ENCODE peak calls at places on chromosomes 13 and 19, in seven cellular contexts. One of them, this sample, is unnamed.

GRCh38 chr19:49538643-49539042 is 10.8 kb downstream of the RCN3 start:
- DNase-seq in A549: no peak
- DNase-seq in thoracic aorta: no peak
- DNase-seq in mammary epithelial cell: no peak
- DNase-seq in foreskin fibroblast: no peak
- DNase-seq in brain microvascular endothelial cell: no peak
- DNase-seq in fibroblast of the aortic adventitia: no peak
- DNase-seq in this sample: no peak

GRCh38 chr13:41645313-41645712 is 188.0 kb downstream of the RGCC start:
- DNase-seq in A549: peak
- DNase-seq in thoracic aorta: no peak
- DNase-seq in mammary epithelial cell: peak
- DNase-seq in foreskin fibroblast: peak
- DNase-seq in brain microvascular endothelial cell: peak
- DNase-seq in fibroblast of the aortic adventitia: peak
- DNase-seq in this sample: peak

GRCh38 chr19:4878491-4878968 is 11.1 kb upstream of the PLIN3 start:
- DNase-seq in A549: no peak
- DNase-seq in thoracic aorta: no peak
- DNase-seq in mammary epithelial cell: no peak
- DNase-seq in foreskin fibroblast: no peak
- DNase-seq in brain microvascular endothelial cell: no peak
- DNase-seq in fibroblast of the aortic adventitia: no peak
- DNase-seq in this sample: no peak

GRCh38 chr19:19433666-19434213 is 28.3 kb downstream of the GATAD2A start:
- DNase-seq in A549: no peak
- DNase-seq in thoracic aorta: no peak
- DNase-seq in mammary epithelial cell: no peak
- DNase-seq in foreskin fibroblast: no peak
- DNase-seq in brain microvascular endothelial cell: no peak
- DNase-seq in fibroblast of the aortic adventitia: no peak
- DNase-seq in this sample: no peak

GRCh38 chr13:44117351-44117750 is 237.6 kb downstream of the LACC1 start:
- DNase-seq in A549: no peak
- DNase-seq in thoracic aorta: no peak
- DNase-seq in mammary epithelial cell: no peak
- DNase-seq in foreskin fibroblast: peak
- DNase-seq in brain microvascular endothelial cell: no peak
- DNase-seq in fibroblast of the aortic adventitia: peak
- DNase-seq in this sample: no peak

GRCh38 chr19:13861714-13862531 is 15.0 kb upstream of the NANOS3 start:
- DNase-seq in A549: peak
- DNase-seq in thoracic aorta: peak
- DNase-seq in mammary epithelial cell: peak
- DNase-seq in foreskin fibroblast: peak
- DNase-seq in brain microvascular endothelial cell: peak
- DNase-seq in fibroblast of the aortic adventitia: peak
- DNase-seq in this sample: peak

GRCh38 chr19:33734913-33735312 is 61.8 kb upstream of the KCTD15 start:
- DNase-seq in A549: no peak
- DNase-seq in thoracic aorta: no peak
- DNase-seq in mammary epithelial cell: no peak
- DNase-seq in foreskin fibroblast: no peak
- DNase-seq in brain microvascular endothelial cell: no peak
- DNase-seq in fibroblast of the aortic adventitia: no peak
- DNase-seq in this sample: no peak

GRCh38 chr19:782195-783043 is 14.8 kb upstream of the PTBP1 start:
- DNase-seq in A549: peak
- DNase-seq in thoracic aorta: no peak
- DNase-seq in mammary epithelial cell: no peak
- DNase-seq in foreskin fibroblast: no peak
- DNase-seq in brain microvascular endothelial cell: no peak
- DNase-seq in fibroblast of the aortic adventitia: peak
- DNase-seq in this sample: peak

GRCh38 chr13:36706755-36707154 is 32.9 kb downstream of the SERTM1 start:
- DNase-seq in A549: no peak
- DNase-seq in thoracic aorta: no peak
- DNase-seq in mammary epithelial cell: no peak
- DNase-seq in foreskin fibroblast: peak
- DNase-seq in brain microvascular endothelial cell: peak
- DNase-seq in fibroblast of the aortic adventitia: peak
- DNase-seq in this sample: peak

GRCh38 chr13:112843392-112844250 is 125.4 kb upstream of the MCF2L start:
- DNase-seq in A549: no peak
- DNase-seq in thoracic aorta: no peak
- DNase-seq in mammary epithelial cell: no peak
- DNase-seq in foreskin fibroblast: no peak
- DNase-seq in brain microvascular endothelial cell: no peak
- DNase-seq in fibroblast of the aortic adventitia: no peak
- DNase-seq in this sample: no peak

GRCh38 chr13:79541426-79542049 is 60.6 kb downstream of the NDFIP2 start:
- DNase-seq in A549: peak
- DNase-seq in thoracic aorta: no peak
- DNase-seq in mammary epithelial cell: peak
- DNase-seq in foreskin fibroblast: peak
- DNase-seq in brain microvascular endothelial cell: peak
- DNase-seq in fibroblast of the aortic adventitia: peak
- DNase-seq in this sample: no peak

GRCh38 chr19:40239415-40240226 is 13.1 kb upstream of the CCNP start:
- DNase-seq in A549: no peak
- DNase-seq in thoracic aorta: no peak
- DNase-seq in mammary epithelial cell: no peak
- DNase-seq in foreskin fibroblast: no peak
- DNase-seq in brain microvascular endothelial cell: no peak
- DNase-seq in fibroblast of the aortic adventitia: no peak
- DNase-seq in this sample: no peak

GRCh38 chr19:813359-814107 is 8.2 kb downstream of the PLPPR3 start:
- DNase-seq in A549: no peak
- DNase-seq in thoracic aorta: no peak
- DNase-seq in mammary epithelial cell: no peak
- DNase-seq in foreskin fibroblast: no peak
- DNase-seq in brain microvascular endothelial cell: no peak
- DNase-seq in fibroblast of the aortic adventitia: no peak
- DNase-seq in this sample: no peak

GRCh38 chr19:57829316-57829715 is 783 bp upstream of the ZNF587B start:
- DNase-seq in A549: no peak
- DNase-seq in thoracic aorta: no peak
- DNase-seq in mammary epithelial cell: no peak
- DNase-seq in foreskin fibroblast: no peak
- DNase-seq in brain microvascular endothelial cell: peak
- DNase-seq in fibroblast of the aortic adventitia: peak
- DNase-seq in this sample: no peak

GRCh38 chr19:57825501-57825900 is 4.6 kb upstream of the ZNF587B start:
- DNase-seq in A549: no peak
- DNase-seq in thoracic aorta: no peak
- DNase-seq in mammary epithelial cell: no peak
- DNase-seq in foreskin fibroblast: no peak
- DNase-seq in brain microvascular endothelial cell: no peak
- DNase-seq in fibroblast of the aortic adventitia: no peak
- DNase-seq in this sample: no peak

DNA sequence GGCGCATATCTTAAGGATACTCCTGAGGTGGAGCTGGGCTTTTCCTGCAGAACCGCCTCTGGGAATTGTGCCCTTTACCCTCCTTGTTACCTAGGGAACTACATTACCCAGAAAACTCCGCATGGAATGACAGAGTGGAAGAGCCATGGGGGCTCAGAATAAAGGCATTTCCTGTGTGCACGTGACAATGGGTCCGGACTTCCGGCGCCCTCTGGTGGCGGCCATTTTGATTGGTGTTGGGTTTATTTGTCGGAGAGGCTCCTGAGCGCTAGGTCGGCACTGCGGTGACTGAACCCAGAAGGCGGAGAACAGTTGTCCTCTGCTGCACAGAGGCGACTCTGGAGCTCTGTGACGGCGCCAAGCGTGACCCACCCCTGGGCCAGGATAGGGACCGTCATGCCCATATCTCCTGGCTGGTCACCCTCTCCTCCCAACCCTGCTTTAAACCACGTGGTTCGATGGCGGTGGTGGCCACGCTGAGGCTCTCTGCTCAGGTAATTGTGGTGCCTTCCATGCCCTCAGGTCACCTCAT is at the start of gene ZNF587B:
- DNase-seq in A549: peak
- DNase-seq in thoracic aorta: no peak
- DNase-seq in mammary epithelial cell: peak
- DNase-seq in foreskin fibroblast: peak
- DNase-seq in brain microvascular endothelial cell: peak
- DNase-seq in fibroblast of the aortic adventitia: peak
- DNase-seq in this sample: no peak
- H3K4me3 ChIP-seq in A549: no peak
- H3K4me3 ChIP-seq in thoracic aorta: peak
- H3K4me3 ChIP-seq in mammary epithelial cell: peak
- H3K4me3 ChIP-seq in foreskin fibroblast: peak
- H3K4me3 ChIP-seq in brain microvascular endothelial cell: peak
- H3K4me3 ChIP-seq in fibroblast of the aortic adventitia: peak
- H3K4me3 ChIP-seq in this sample: peak

GRCh38 chr13:69589531-69589930 is 518.1 kb upstream of the ATXN8OS start:
- DNase-seq in A549: no peak
- DNase-seq in thoracic aorta: no peak
- DNase-seq in mammary epithelial cell: no peak
- DNase-seq in foreskin fibroblast: no peak
- DNase-seq in brain microvascular endothelial cell: no peak
- DNase-seq in fibroblast of the aortic adventitia: no peak
- DNase-seq in this sample: no peak

GRCh38 chr13:69591437-69591836 is 516.2 kb upstream of the ATXN8OS start:
- DNase-seq in A549: no peak
- DNase-seq in thoracic aorta: no peak
- DNase-seq in mammary epithelial cell: no peak
- DNase-seq in foreskin fibroblast: no peak
- DNase-seq in brain microvascular endothelial cell: no peak
- DNase-seq in fibroblast of the aortic adventitia: no peak
- DNase-seq in this sample: no peak

GRCh38 chr13:69580255-69580654 is 527.4 kb upstream of the ATXN8OS start:
- DNase-seq in A549: no peak
- DNase-seq in thoracic aorta: no peak
- DNase-seq in mammary epithelial cell: peak
- DNase-seq in foreskin fibroblast: no peak
- DNase-seq in brain microvascular endothelial cell: no peak
- DNase-seq in fibroblast of the aortic adventitia: no peak
- DNase-seq in this sample: no peak

DNA sequence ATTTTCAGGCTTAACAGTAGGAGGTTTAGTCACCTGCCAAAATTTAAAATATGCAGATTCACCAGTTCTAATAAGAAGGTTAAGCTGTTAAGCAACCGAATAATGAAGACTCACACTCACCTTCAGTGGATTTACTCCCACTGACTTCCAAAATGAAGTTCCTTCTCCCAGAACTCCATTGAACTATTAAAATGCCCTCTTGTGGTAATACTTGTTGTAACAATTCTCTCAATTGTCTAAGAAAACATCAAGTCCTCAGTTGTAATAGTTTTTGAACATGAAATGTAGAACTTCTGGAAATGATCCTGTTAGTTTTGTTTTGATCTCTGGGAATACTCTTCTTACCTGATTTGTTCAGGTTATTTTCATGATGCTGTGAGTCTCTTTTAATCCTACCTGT is 522.0 kb upstream of the ATXN8OS start:
- DNase-seq in A549: no peak
- DNase-seq in thoracic aorta: no peak
- DNase-seq in mammary epithelial cell: no peak
- DNase-seq in foreskin fibroblast: no peak
- DNase-seq in brain microvascular endothelial cell: no peak
- DNase-seq in fibroblast of the aortic adventitia: no peak
- DNase-seq in this sample: no peak
- TF ChIP-seq CTCF in A549: no peak
- TF ChIP-seq CTCF in thoracic aorta: no peak
- TF ChIP-seq CTCF in mammary epithelial cell: peak
- TF ChIP-seq CTCF in foreskin fibroblast: no peak
- TF ChIP-seq CTCF in brain microvascular endothelial cell: no peak
- TF ChIP-seq CTCF in fibroblast of the aortic adventitia: no peak
- TF ChIP-seq CTCF in this sample: no peak

DNA sequence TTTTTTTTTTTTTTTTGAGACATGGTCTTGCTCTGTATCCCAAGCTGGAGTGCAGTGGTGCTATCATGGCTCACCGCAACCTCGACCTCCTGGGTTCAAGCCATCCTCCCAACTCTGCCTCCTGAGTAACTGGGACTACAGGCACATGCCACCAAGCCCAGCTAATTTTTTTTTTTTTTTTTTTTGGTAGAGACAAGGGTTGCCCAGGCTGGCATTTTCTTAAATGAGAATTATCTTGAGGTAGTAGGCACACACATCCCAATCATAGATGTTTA is 68.5 kb upstream of the GPR183 start:
- DNase-seq in A549: no peak
- DNase-seq in thoracic aorta: no peak
- DNase-seq in mammary epithelial cell: no peak
- DNase-seq in foreskin fibroblast: no peak
- DNase-seq in brain microvascular endothelial cell: no peak
- DNase-seq in fibroblast of the aortic adventitia: no peak
- DNase-seq in this sample: no peak
- H3K4me3 ChIP-seq in A549: no peak
- H3K4me3 ChIP-seq in thoracic aorta: no peak
- H3K4me3 ChIP-seq in mammary epithelial cell: no peak
- H3K4me3 ChIP-seq in foreskin fibroblast: no peak
- H3K4me3 ChIP-seq in brain microvascular endothelial cell: no peak
- H3K4me3 ChIP-seq in fibroblast of the aortic adventitia: no peak
- H3K4me3 ChIP-seq in this sample: no peak

GRCh38 chr19:11881151-11881800 is 6.3 kb upstream of the ZNF69 start:
- DNase-seq in A549: peak
- DNase-seq in thoracic aorta: no peak
- DNase-seq in mammary epithelial cell: peak
- DNase-seq in foreskin fibroblast: peak
- DNase-seq in brain microvascular endothelial cell: peak
- DNase-seq in fibroblast of the aortic adventitia: peak
- DNase-seq in this sample: no peak
- TF ChIP-seq CTCF in A549: no peak
- TF ChIP-seq CTCF in thoracic aorta: peak
- TF ChIP-seq CTCF in mammary epithelial cell: peak
- TF ChIP-seq CTCF in foreskin fibroblast: peak
- TF ChIP-seq CTCF in brain microvascular endothelial cell: peak
- TF ChIP-seq CTCF in fibroblast of the aortic adventitia: peak
- TF ChIP-seq CTCF in this sample: peak

GRCh38 chr13:25371158-25371557 is 616 bp upstream of the ATP8A2 start:
- DNase-seq in A549: no peak
- DNase-seq in thoracic aorta: no peak
- DNase-seq in mammary epithelial cell: no peak
- DNase-seq in foreskin fibroblast: no peak
- DNase-seq in brain microvascular endothelial cell: no peak
- DNase-seq in fibroblast of the aortic adventitia: no peak
- DNase-seq in this sample: no peak

GRCh38 chr13:25375727-25376358 is 4.1 kb downstream of the ATP8A2 start:
- DNase-seq in A549: peak
- DNase-seq in thoracic aorta: no peak
- DNase-seq in mammary epithelial cell: peak
- DNase-seq in foreskin fibroblast: peak
- DNase-seq in brain microvascular endothelial cell: peak
- DNase-seq in fibroblast of the aortic adventitia: peak
- DNase-seq in this sample: peak

GRCh38 chr13:25377244-25377962 is 5.6 kb downstream of the ATP8A2 start:
- DNase-seq in A549: no peak
- DNase-seq in thoracic aorta: no peak
- DNase-seq in mammary epithelial cell: peak
- DNase-seq in foreskin fibroblast: no peak
- DNase-seq in brain microvascular endothelial cell: no peak
- DNase-seq in fibroblast of the aortic adventitia: no peak
- DNase-seq in this sample: no peak

GRCh38 chr13:25371608-25372274 is at the start of gene ATP8A2:
- DNase-seq in A549: no peak
- DNase-seq in thoracic aorta: no peak
- DNase-seq in mammary epithelial cell: no peak
- DNase-seq in foreskin fibroblast: no peak
- DNase-seq in brain microvascular endothelial cell: no peak
- DNase-seq in fibroblast of the aortic adventitia: no peak
- DNase-seq in this sample: no peak

GRCh38 chr13:25372275-25373081 is 704 bp downstream of the ATP8A2 start:
- DNase-seq in A549: no peak
- DNase-seq in thoracic aorta: no peak
- DNase-seq in mammary epithelial cell: no peak
- DNase-seq in foreskin fibroblast: no peak
- DNase-seq in brain microvascular endothelial cell: no peak
- DNase-seq in fibroblast of the aortic adventitia: no peak
- DNase-seq in this sample: no peak
- H3K4me3 ChIP-seq in A549: peak
- H3K4me3 ChIP-seq in thoracic aorta: peak
- H3K4me3 ChIP-seq in mammary epithelial cell: no peak
- H3K4me3 ChIP-seq in foreskin fibroblast: no peak
- H3K4me3 ChIP-seq in brain microvascular endothelial cell: peak
- H3K4me3 ChIP-seq in fibroblast of the aortic adventitia: peak
- H3K4me3 ChIP-seq in this sample: peak